ENCODE peak calls at places on chromosome 22, in eight cellular contexts. D is MM.1S, A is neural progenitor cell, Y is HCT116, H is PC-3, F is GM23338, L is OCI-LY7, B is SK-N-SH. O is an unnamed sample.

GRCh38 chr22:21446128-21446826 is 20.9 kb upstream of the TMEM191C start:
- DNase-seq in L (no peak), D (no peak), F (no peak), H (no peak), A (peak; percentile 1), Y (no peak), B (no peak), O (no peak)

GRCh38 chr22:39130152-39130704 is 22.3 kb downstream of the CBX7 start:
- DNase-seq in F (no peak), D (no peak), B (no peak), H (no peak), L (no peak), Y (no peak), A (peak; percentile 75), O (no peak)

GRCh38 chr22:24594569-24595120 is 1.8 kb upstream of the LRRC75B start:
- DNase-seq in L (no peak), F (no peak), Y (no peak), H (no peak), D (no peak), A (no peak), B (peak; percentile 52), O (no peak)

GRCh38 chr22:50439314-50440250 is 35.3 kb downstream of the SBF1 start:
- DNase-seq in F (no peak), B (peak; percentile 24), Y (no peak), A (no peak), L (no peak), D (no peak), H (no peak), O (no peak)

GRCh38 chr22:38267086-38267485 is 5.7 kb downstream of the TMEM184B start:
- DNase-seq in D (no peak), L (no peak), B (no peak), A (no peak), Y (no peak), H (no peak), F (no peak), O (no peak)

GRCh38 chr22:47647181-47647580 is 884.7 kb downstream of the TBC1D22A start:
- DNase-seq in A (no peak), B (no peak), D (no peak), L (no peak), H (no peak), F (no peak), Y (no peak), O (no peak)

GRCh38 chr22:50320671-50321325 is 6.0 kb downstream of the DENND6B start:
- DNase-seq in A (no peak), B (peak; percentile 14), H (no peak), F (no peak), Y (no peak), D (no peak), L (no peak), O (no peak)

GRCh38 chr22:44182591-44183588 is 2.2 kb downstream of the PARVG start:
- DNase-seq in B (no peak), Y (no peak), H (no peak), D (no peak), A (no peak), L (peak; percentile 24), F (no peak), O (no peak)

GRCh38 chr22:39900306-39901227 is at the start of gene GRAP2:
- DNase-seq in Y (no peak), B (no peak), F (no peak), H (no peak), L (peak; percentile 30), A (no peak), D (peak; percentile 84), O (no peak)

GRCh38 chr22:35589071-35589735 is 27.9 kb downstream of the MB start:
- DNase-seq in D (no peak), H (peak; percentile 95), Y (peak; percentile 57), F (no peak), L (no peak), A (no peak), B (no peak), O (peak; percentile 71)

GRCh38 chr22:23826510-23827350 is 12.1 kb downstream of the DERL3 start:
- DNase-seq in Y (no peak), L (no peak), B (peak; percentile 86), A (peak; percentile 1), H (no peak), F (no peak), D (no peak), O (peak; percentile 2)

DNA sequence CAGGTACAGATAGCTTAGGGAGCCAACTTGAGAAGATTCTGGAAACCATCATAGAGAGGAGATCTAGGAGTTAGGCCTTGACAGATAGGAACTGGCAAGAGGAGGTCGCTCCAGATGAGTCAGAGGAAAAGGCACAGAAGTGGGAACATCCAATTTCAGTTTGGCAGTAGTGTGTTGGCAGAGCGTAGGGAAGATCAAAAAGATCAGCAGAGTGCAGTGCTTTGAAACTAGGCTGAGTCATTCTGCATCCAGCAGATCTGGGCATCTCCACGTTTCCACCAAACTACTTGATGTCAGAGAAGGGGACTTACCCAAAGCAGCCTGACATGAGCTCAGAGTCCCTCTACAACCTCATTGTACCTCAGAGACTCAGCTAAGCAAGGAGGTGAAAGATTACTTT is 58.5 kb downstream of the GAB4 start:
- DNase-seq in F (no peak), D (no peak), H (no peak), L (no peak), A (no peak), B (no peak), Y (peak; percentile 29), O (no peak)
- H2AFZ ChIP-seq in F (no peak overlapping the region), D (peak overlapping the region; percentile 40), H (no peak overlapping the region), L (peak overlapping the region; percentile 8), A (no peak overlapping the region), B (no peak overlapping the region), Y (no peak overlapping the region), O (no peak overlapping the region)

DNA sequence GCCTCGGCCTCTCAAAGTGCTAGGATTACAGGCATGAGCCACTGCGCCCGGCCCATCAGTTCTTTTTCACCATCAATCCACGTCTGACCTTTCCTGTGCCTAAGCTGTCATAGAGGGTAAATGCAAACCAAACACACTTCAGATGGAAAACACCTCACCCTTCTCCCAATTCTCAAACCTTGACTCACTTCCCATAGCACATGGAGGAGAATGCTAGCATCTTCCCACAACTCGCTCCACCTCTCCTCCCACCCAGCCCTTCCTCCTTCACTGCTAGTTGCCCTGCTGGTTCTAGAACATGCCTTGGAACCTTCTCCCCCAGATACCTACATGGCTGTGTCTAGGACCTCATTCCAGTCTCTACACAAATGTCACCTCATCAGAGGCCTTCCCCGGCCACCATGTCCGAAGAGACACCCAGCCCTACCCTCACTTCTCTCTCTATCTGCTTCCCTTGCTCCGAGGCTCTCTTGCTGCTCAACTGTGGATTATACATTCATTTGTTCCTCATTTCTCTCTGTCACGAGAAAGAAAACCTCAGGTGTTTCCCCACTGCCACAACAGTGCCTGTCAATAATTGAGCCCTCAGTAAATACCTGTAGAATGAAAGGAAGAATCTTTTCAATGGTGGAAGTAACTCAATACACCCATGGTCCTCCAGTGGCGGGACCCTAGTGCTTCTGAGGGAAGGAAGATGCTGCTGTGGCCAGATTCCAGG is 21.3 kb upstream of the NCF4 start:
- DNase-seq in L (no peak), F (no peak), A (no peak), B (no peak), H (peak; percentile 76), Y (no peak), D (no peak), O (no peak)
- TF ChIP-seq EZH2phosphoT487 in L (no peak), F (no peak), A (no peak), B (no peak), H (no peak), Y (no peak), D (no peak), O (no peak)

GRCh38 chr22:30328466-30329049 is 1.8 kb upstream of the TBC1D10A start:
- DNase-seq in D (no peak), H (no peak), L (no peak), Y (no peak), B (no peak), A (no peak), F (peak; percentile 39), O (no peak)

GRCh38 chr22:30326704-30327362 is at the start of gene TBC1D10A:
- DNase-seq in D (peak; percentile 95), A (peak; percentile 98), B (peak; percentile 100), F (peak; percentile 99), H (peak; percentile 92), Y (peak; percentile 85), L (peak; percentile 96), O (peak; percentile 99)

GRCh38 chr22:30325724-30326703 is 727 bp downstream of the TBC1D10A start:
- DNase-seq in L (peak; percentile 50), F (peak; percentile 41), B (peak; percentile 77), Y (no peak), D (no peak), H (no peak), A (peak; percentile 12), O (peak; percentile 69)

GRCh38 chr22:30325065-30325720 is 1.5 kb downstream of the TBC1D10A start:
- DNase-seq in F (peak; percentile 30), B (no peak), D (no peak), L (no peak), A (peak; percentile 50), H (peak; percentile 67), Y (no peak), O (peak; percentile 91)

GRCh38 chr22:30327864-30328345 is 1.2 kb upstream of the TBC1D10A start:
- DNase-seq in Y (peak; percentile 27), H (peak; percentile 60), D (no peak), F (peak; percentile 72), A (peak; percentile 31), L (peak; percentile 15), B (peak; percentile 35), O (peak; percentile 64)
- TF ChIP-seq CTCF in Y (peak; percentile 61), H (peak; percentile 58), D (peak; percentile 24), F (peak; percentile 46), A (peak; percentile 38), L (peak; percentile 61), B (peak; percentile 18), O (peak; percentile 24)

GRCh38 chr22:46139895-46140350 is 10.4 kb upstream of the PPARA start:
- DNase-seq in B (no peak), H (no peak), D (no peak), F (no peak), Y (no peak), A (no peak), L (no peak), O (no peak)
- H2AFZ ChIP-seq in B (no peak overlapping the region), H (no peak overlapping the region), D (no peak overlapping the region), F (no peak overlapping the region), Y (no peak overlapping the region), A (no peak overlapping the region), L (no peak overlapping the region), O (no peak overlapping the region)

O was measured in hepatocyte.